ENCODE peak calls at places on chromosomes 6 and 20, in five cellular contexts. E, V, Z, R and D are unnamed samples.

GRCh38 chr6:91132461-91132860 is 545.6 kb upstream of the MAP3K7 start:
- DNase-seq in R (no peak), Z (no peak), V (no peak), E (no peak), D (no peak)

GRCh38 chr6:82006027-82006738 is 241.4 kb downstream of the IBTK start:
- DNase-seq in V (peak; percentile 72), Z (peak; percentile 48), R (peak; percentile 49), E (no peak), D (peak; percentile 76)

GRCh38 chr6:52176550-52176949 is 9.6 kb upstream of the IL17A start:
- DNase-seq in Z (no peak), V (no peak), R (no peak), E (no peak), D (no peak)

GRCh38 chr20:7883741-7884140 is 56.5 kb downstream of the HAO1 start:
- DNase-seq in Z (no peak), R (no peak), V (no peak), E (no peak), D (no peak)

GRCh38 chr20:58864346-58864745 is 11.8 kb downstream of the GNAS start:
- DNase-seq in R (no peak), E (no peak), V (no peak), Z (no peak), D (no peak)

GRCh38 chr20:36532388-36532787 is 8.9 kb upstream of the MYL9 start:
- DNase-seq in R (no peak), Z (no peak), E (no peak), V (no peak), D (no peak)

GRCh38 chr20:1894471-1894950 is 696 bp upstream of the SIRPA start:
- DNase-seq in E (peak; percentile 57), V (peak; percentile 88), Z (peak; percentile 76), R (peak; percentile 80), D (peak; percentile 61)

GRCh38 chr6:117264487-117265424 is 602 bp upstream of the VGLL2 start:
- DNase-seq in V (peak; percentile 5), R (peak; percentile 51), E (no peak), Z (no peak), D (no peak)

GRCh38 chr6:137493218-137494038 is 766 bp downstream of the OLIG3 start:
- DNase-seq in V (no peak), R (peak; percentile 57), Z (no peak), E (peak; percentile 51), D (no peak)

GRCh38 chr6:5606546-5606945 is 345.2 kb downstream of the FARS2 start:
- DNase-seq in R (no peak), V (no peak), E (no peak), Z (no peak), D (no peak)

GRCh38 chr20:40880063-40880715 is 148.4 kb upstream of the TOP1 start:
- DNase-seq in Z (no peak), E (no peak), V (no peak), R (no peak), D (peak; percentile 13)

GRCh38 chr6:17212541-17213371 is 68.4 kb upstream of the RBM24 start:
- DNase-seq in Z (peak; percentile 72), E (peak; percentile 63), V (peak; percentile 45), R (no peak), D (no peak)

GRCh38 chr6:13417431-13417830 is 70.0 kb downstream of the GFOD1 start:
- DNase-seq in E (no peak), R (no peak), V (no peak), Z (no peak), D (no peak)

GRCh38 chr6:150250826-150251225 is 108.0 kb downstream of the PPP1R14C start:
- DNase-seq in E (no peak), Z (no peak), V (peak; percentile 82), R (peak; percentile 29), D (peak; percentile 62)

GRCh38 chr6:39452306-39452705 is 129.8 kb upstream of the KCNK16 start:
- DNase-seq in R (no peak), V (peak; percentile 22), E (no peak), Z (no peak), D (peak; percentile 41)

GRCh38 chr6:13577926-13578325 is 3.5 kb downstream of the SIRT5 start:
- DNase-seq in E (no peak), V (no peak), Z (no peak), R (no peak), D (no peak)

GRCh38 chr6:134436281-134436815 is 118.4 kb upstream of the SGK1 start:
- DNase-seq in E (no peak), R (peak; percentile 74), Z (peak; percentile 78), V (peak; percentile 94), D (peak; percentile 98)

GRCh38 chr20:62617711-62618483 is 24.4 kb upstream of the SLCO4A1 start:
- DNase-seq in R (no peak), Z (peak; percentile 88), V (no peak), E (no peak), D (no peak)

GRCh38 chr6:100271202-100271601 is 193.5 kb downstream of the SIM1 start:
- DNase-seq in Z (no peak), R (no peak), E (no peak), V (no peak), D (no peak)

GRCh38 chr20:33654680-33655161 is 7.4 kb upstream of the C20orf144 start:
- DNase-seq in Z (no peak), V (no peak), R (no peak), E (no peak), D (no peak)

GRCh38 chr20:44400671-44401051 is 45.2 kb downstream of the HNF4A start:
- DNase-seq in R (no peak), V (no peak), E (no peak), Z (no peak), D (no peak)

GRCh38 chr20:20211274-20211987 is 156.5 kb upstream of the INSM1 start:
- DNase-seq in E (no peak), V (no peak), R (no peak), Z (no peak), D (no peak)

GRCh38 chr6:25962368-25963127 is at the start of gene TRIM38:
- DNase-seq in R (peak; percentile 76), E (no peak), Z (peak; percentile 79), V (peak; percentile 95), D (peak; percentile 94)

GRCh38 chr6:139777202-139777970 is 402.9 kb upstream of the CITED2 start:
- DNase-seq in Z (no peak), E (no peak), R (no peak), V (no peak), D (no peak)

GRCh38 chr6:69825904-69826303 is 29.1 kb upstream of the LMBRD1 start:
- DNase-seq in R (no peak), Z (no peak), E (no peak), V (peak; percentile 87), D (peak; percentile 65)

GRCh38 chr6:132418566-132418965 is 17.3 kb upstream of the MOXD1 start:
- DNase-seq in R (no peak), Z (no peak), V (peak; percentile 16), E (no peak), D (no peak)

GRCh38 chr6:34475167-34476047 is 9.5 kb downstream of the PACSIN1 start:
- DNase-seq in V (peak; percentile 11), Z (no peak), E (no peak), R (no peak), D (peak; percentile 18)

GRCh38 chr6:37323568-37323967 is 30.2 kb upstream of the RNF8 start:
- DNase-seq in R (no peak), V (peak; percentile 21), E (no peak), Z (no peak), D (peak; percentile 61)

GRCh38 chr6:30156262-30156599 is 4.8 kb downstream of the TRIM10 start:
- DNase-seq in Z (peak; percentile 55), E (no peak), V (no peak), R (no peak), D (peak; percentile 24)

GRCh38 chr20:18585134-18585533 is 2.7 kb upstream of the DTD1 start:
- DNase-seq in E (no peak), V (peak; percentile 52), Z (no peak), R (peak; percentile 94), D (peak; percentile 70)

DNA sequence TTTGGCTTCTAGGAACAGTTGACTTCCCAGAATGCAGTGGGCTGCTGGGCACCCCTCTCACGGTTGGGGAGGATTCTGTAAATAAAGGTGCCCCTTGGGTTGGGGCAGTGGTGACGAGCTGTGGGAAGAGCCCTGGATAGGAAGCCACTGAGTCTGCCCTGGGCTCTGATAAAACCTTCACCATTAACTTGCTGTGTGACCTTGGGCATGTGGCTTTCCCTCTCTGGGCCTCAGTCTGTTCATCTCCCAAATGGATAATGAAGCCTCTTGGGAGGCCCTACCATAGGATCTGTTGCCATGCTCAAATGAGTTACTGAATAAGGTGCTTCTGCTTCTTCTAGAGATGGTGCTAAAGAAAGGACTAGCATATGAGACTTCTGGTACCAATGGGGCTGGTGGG is 3.7 kb downstream of the CRIP3 start:
- DNase-seq in R (no peak), Z (no peak), V (no peak), E (no peak), D (no peak)
- H3K4me3 ChIP-seq in R (no peak overlapping the region), Z (no peak overlapping the region), V (no peak overlapping the region), E (no peak overlapping the region), D (no peak overlapping the region)

DNA sequence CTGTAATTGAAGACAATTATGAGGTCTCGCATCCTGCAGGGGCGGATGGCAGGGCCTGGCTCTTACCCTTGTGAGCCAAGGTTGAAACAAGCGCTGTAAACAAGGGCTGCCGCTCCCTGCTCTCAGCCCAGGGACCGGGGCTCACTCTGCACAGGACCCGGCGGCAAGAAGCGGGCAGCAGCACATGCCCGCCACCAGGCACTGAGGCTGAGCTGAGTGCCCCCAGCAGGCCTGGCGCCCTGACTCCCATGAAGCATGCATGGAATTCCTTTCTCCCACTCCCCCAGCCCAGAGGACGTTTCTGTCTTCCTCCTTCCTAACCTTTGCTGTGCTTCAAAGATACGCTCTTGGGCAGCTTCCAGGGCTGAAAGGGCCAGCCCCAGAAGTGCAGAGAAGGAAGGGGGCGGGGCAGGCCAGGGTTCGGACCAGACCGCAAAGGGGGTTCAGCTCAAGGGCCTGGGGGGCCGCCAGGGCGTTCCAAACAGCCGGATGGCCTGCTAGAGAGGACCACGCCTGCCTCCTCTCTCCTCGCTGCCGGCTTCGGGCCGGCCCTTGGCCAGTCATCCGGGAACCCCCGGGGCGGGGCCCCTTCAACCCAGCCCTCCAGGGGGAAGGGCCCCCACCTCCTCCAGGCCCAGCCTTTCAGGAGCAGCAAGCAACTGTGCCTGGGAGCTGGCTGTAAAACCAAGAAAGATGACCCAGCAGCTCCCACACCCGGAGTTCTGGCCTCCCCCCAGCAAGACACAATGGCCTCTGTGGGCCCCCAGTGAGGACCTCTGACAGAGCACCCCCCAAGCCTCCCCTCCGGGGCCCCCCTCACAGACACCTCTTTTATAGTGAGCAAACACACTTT is 109.9 kb downstream of the NOL4L start:
- DNase-seq in E (peak; percentile 49), V (peak; percentile 95), R (peak; percentile 86), Z (peak; percentile 93), D (peak; percentile 99)
- H3K4me3 ChIP-seq in E (no peak overlapping the region), V (peak overlapping the region; percentile 74), R (no peak overlapping the region), Z (no peak overlapping the region), D (peak overlapping the region; percentile 42)

GRCh38 chr20:23347791-23348190 is 2.8 kb upstream of the NXT1 start:
- DNase-seq in Z (no peak), R (no peak), V (no peak), E (no peak), D (no peak)
- H3K4me3 ChIP-seq in Z (no peak overlapping the region), R (no peak overlapping the region), V (no peak overlapping the region), E (no peak overlapping the region), D (no peak overlapping the region)

GRCh38 chr20:22577515-22578220 is 6.7 kb downstream of the FOXA2 start:
- DNase-seq in Z (no peak), E (no peak), V (no peak), R (peak; percentile 75), D (no peak)
- H3K4me3 ChIP-seq in Z (no peak overlapping the region), E (no peak overlapping the region), V (no peak overlapping the region), R (no peak overlapping the region), D (no peak overlapping the region)

GRCh38 chr20:31861346-31862156 is 8.8 kb downstream of the DUSP15 start:
- DNase-seq in Z (no peak), R (peak; percentile 87), V (peak; percentile 64), E (peak; percentile 85), D (peak; percentile 63)
- H3K4me3 ChIP-seq in Z (no peak overlapping the region), R (peak overlapping the region; percentile 39), V (peak overlapping the region; percentile 56), E (peak overlapping the region; percentile 87), D (peak overlapping the region; percentile 53)